ENCODE peak calls at places on chromosomes 3 and 15, in five cellular contexts. One of them, this sample, is unnamed.

GRCh38 chr15:99073008-99073714 is 31.7 kb upstream of the SYNM start:
- DNase-seq in T-helper 9 cell: no peak
- DNase-seq in HEK293T: no peak
- DNase-seq in SIG-M5: no peak
- DNase-seq in heart left ventricle: no peak
- DNase-seq in this sample: no peak

GRCh38 chr3:178672263-178672662 is 136.0 kb downstream of the KCNMB2 start:
- DNase-seq in T-helper 9 cell: no peak
- DNase-seq in HEK293T: no peak
- DNase-seq in SIG-M5: no peak
- DNase-seq in heart left ventricle: no peak
- DNase-seq in this sample: no peak

GRCh38 chr3:177597325-177598109 is 400.2 kb upstream of the TBL1XR1 start:
- DNase-seq in T-helper 9 cell: peak
- DNase-seq in HEK293T: no peak
- DNase-seq in SIG-M5: no peak
- DNase-seq in heart left ventricle: peak
- DNase-seq in this sample: no peak

GRCh38 chr3:195245531-195245951 is 25.4 kb downstream of the XXYLT1 start:
- DNase-seq in T-helper 9 cell: no peak
- DNase-seq in HEK293T: no peak
- DNase-seq in SIG-M5: no peak
- DNase-seq in heart left ventricle: peak
- DNase-seq in this sample: no peak

GRCh38 chr15:69820819-69821218 is 276.9 kb downstream of the TLE3 start:
- DNase-seq in T-helper 9 cell: no peak
- DNase-seq in HEK293T: no peak
- DNase-seq in SIG-M5: no peak
- DNase-seq in heart left ventricle: no peak
- DNase-seq in this sample: no peak

GRCh38 chr15:40320931-40321371 is 2.5 kb upstream of the INAFM2 start:
- DNase-seq in T-helper 9 cell: peak
- DNase-seq in HEK293T: peak
- DNase-seq in SIG-M5: no peak
- DNase-seq in heart left ventricle: no peak
- DNase-seq in this sample: peak

GRCh38 chr15:91882858-91883586 is 29.5 kb downstream of the SLCO3A1 start:
- DNase-seq in T-helper 9 cell: no peak
- DNase-seq in HEK293T: no peak
- DNase-seq in SIG-M5: no peak
- DNase-seq in heart left ventricle: peak
- DNase-seq in this sample: no peak

GRCh38 chr15:90248760-90249122 is 615 bp upstream of the TTLL13 start:
- DNase-seq in T-helper 9 cell: no peak
- DNase-seq in HEK293T: no peak
- DNase-seq in SIG-M5: no peak
- DNase-seq in heart left ventricle: no peak
- DNase-seq in this sample: no peak

GRCh38 chr3:195081242-195081963 is 189.6 kb downstream of the XXYLT1 start:
- DNase-seq in T-helper 9 cell: no peak
- DNase-seq in HEK293T: no peak
- DNase-seq in SIG-M5: no peak
- DNase-seq in heart left ventricle: peak
- DNase-seq in this sample: no peak

GRCh38 chr15:37891754-37892368 is 42.6 kb upstream of the TMCO5A start:
- DNase-seq in T-helper 9 cell: no peak
- DNase-seq in HEK293T: peak
- DNase-seq in SIG-M5: no peak
- DNase-seq in heart left ventricle: no peak
- DNase-seq in this sample: peak

GRCh38 chr3:4824948-4825325 is 154.3 kb upstream of the BHLHE40 start:
- DNase-seq in T-helper 9 cell: no peak
- DNase-seq in HEK293T: no peak
- DNase-seq in SIG-M5: no peak
- DNase-seq in heart left ventricle: no peak
- DNase-seq in this sample: peak

GRCh38 chr3:115217678-115218451 is 70.8 kb upstream of the ZBTB20 start:
- DNase-seq in T-helper 9 cell: no peak
- DNase-seq in HEK293T: peak
- DNase-seq in SIG-M5: no peak
- DNase-seq in heart left ventricle: no peak
- DNase-seq in this sample: peak

GRCh38 chr3:128545120-128545752 is 52.2 kb upstream of the GATA2 start:
- DNase-seq in T-helper 9 cell: no peak
- DNase-seq in HEK293T: no peak
- DNase-seq in SIG-M5: no peak
- DNase-seq in heart left ventricle: no peak
- DNase-seq in this sample: no peak

GRCh38 chr3:126488205-126488604 is 12.5 kb upstream of the ZXDC start:
- DNase-seq in T-helper 9 cell: no peak
- DNase-seq in HEK293T: no peak
- DNase-seq in SIG-M5: no peak
- DNase-seq in heart left ventricle: no peak
- DNase-seq in this sample: no peak

GRCh38 chr15:98568382-98569017 is 79.8 kb upstream of the IGF1R start:
- DNase-seq in T-helper 9 cell: no peak
- DNase-seq in HEK293T: no peak
- DNase-seq in SIG-M5: no peak
- DNase-seq in heart left ventricle: no peak
- DNase-seq in this sample: no peak

GRCh38 chr3:134363381-134363755 is 10.9 kb downstream of the AMOTL2 start:
- DNase-seq in T-helper 9 cell: no peak
- DNase-seq in HEK293T: no peak
- DNase-seq in SIG-M5: no peak
- DNase-seq in heart left ventricle: no peak
- DNase-seq in this sample: no peak

GRCh38 chr3:139308156-139309017 is 35.4 kb upstream of the MRPS22 start:
- DNase-seq in T-helper 9 cell: no peak
- DNase-seq in HEK293T: no peak
- DNase-seq in SIG-M5: no peak
- DNase-seq in heart left ventricle: no peak
- DNase-seq in this sample: no peak

GRCh38 chr3:195895900-195896360 is 12.4 kb downstream of the TNK2 start:
- DNase-seq in T-helper 9 cell: peak
- DNase-seq in HEK293T: peak
- DNase-seq in SIG-M5: no peak
- DNase-seq in heart left ventricle: peak
- DNase-seq in this sample: no peak

GRCh38 chr3:28122227-28122626 is 119.2 kb upstream of the CMC1 start:
- DNase-seq in T-helper 9 cell: no peak
- DNase-seq in HEK293T: no peak
- DNase-seq in SIG-M5: no peak
- DNase-seq in heart left ventricle: no peak
- DNase-seq in this sample: no peak

GRCh38 chr3:9204253-9205005 is 45.0 kb downstream of the SRGAP3 start:
- DNase-seq in T-helper 9 cell: no peak
- DNase-seq in HEK293T: no peak
- DNase-seq in SIG-M5: no peak
- DNase-seq in heart left ventricle: no peak
- DNase-seq in this sample: peak

GRCh38 chr3:9770276-9770812 is 597 bp upstream of the CAMK1 start:
- DNase-seq in T-helper 9 cell: no peak
- DNase-seq in HEK293T: no peak
- DNase-seq in SIG-M5: no peak
- DNase-seq in heart left ventricle: peak
- DNase-seq in this sample: peak

GRCh38 chr15:64156652-64157331 is 5.3 kb downstream of the SNX22 start:
- DNase-seq in T-helper 9 cell: no peak
- DNase-seq in HEK293T: no peak
- DNase-seq in SIG-M5: no peak
- DNase-seq in heart left ventricle: peak
- DNase-seq in this sample: no peak

GRCh38 chr15:27067175-27067574 is 96.2 kb downstream of the GABRG3 start:
- DNase-seq in T-helper 9 cell: no peak
- DNase-seq in HEK293T: no peak
- DNase-seq in SIG-M5: no peak
- DNase-seq in heart left ventricle: no peak
- DNase-seq in this sample: no peak

GRCh38 chr15:57747206-57747605 is 40.7 kb downstream of the POLR2M start:
- DNase-seq in T-helper 9 cell: no peak
- DNase-seq in HEK293T: no peak
- DNase-seq in SIG-M5: no peak
- DNase-seq in heart left ventricle: peak
- DNase-seq in this sample: no peak

GRCh38 chr15:96326551-96327154 is 3.8 kb upstream of the NR2F2 start:
- DNase-seq in T-helper 9 cell: no peak
- DNase-seq in HEK293T: no peak
- DNase-seq in SIG-M5: peak
- DNase-seq in heart left ventricle: no peak
- DNase-seq in this sample: no peak

GRCh38 chr3:16810013-16810412 is 74.7 kb upstream of the PLCL2 start:
- DNase-seq in T-helper 9 cell: no peak
- DNase-seq in HEK293T: no peak
- DNase-seq in SIG-M5: no peak
- DNase-seq in heart left ventricle: no peak
- DNase-seq in this sample: no peak

GRCh38 chr3:49359623-49360022 is 1.5 kb upstream of the GPX1 start:
- DNase-seq in T-helper 9 cell: no peak
- DNase-seq in HEK293T: no peak
- DNase-seq in SIG-M5: no peak
- DNase-seq in heart left ventricle: no peak
- DNase-seq in this sample: no peak

GRCh38 chr3:65854606-65855304 is 184.0 kb downstream of the MAGI1 start:
- DNase-seq in T-helper 9 cell: no peak
- DNase-seq in HEK293T: no peak
- DNase-seq in SIG-M5: no peak
- DNase-seq in heart left ventricle: no peak
- DNase-seq in this sample: no peak

GRCh38 chr3:151087648-151088047 is 2.2 kb downstream of the MED12L start:
- DNase-seq in T-helper 9 cell: no peak
- DNase-seq in HEK293T: no peak
- DNase-seq in SIG-M5: no peak
- DNase-seq in heart left ventricle: no peak
- DNase-seq in this sample: no peak

GRCh38 chr3:184604039-184604955 is 42.7 kb downstream of the EPHB3 start:
- DNase-seq in T-helper 9 cell: no peak
- DNase-seq in HEK293T: no peak
- DNase-seq in SIG-M5: no peak
- DNase-seq in heart left ventricle: peak
- DNase-seq in this sample: no peak

GRCh38 chr15:34241376-34242350 is 16.8 kb downstream of the EMC4 start:
- DNase-seq in T-helper 9 cell: no peak
- DNase-seq in HEK293T: peak
- DNase-seq in SIG-M5: no peak
- DNase-seq in heart left ventricle: no peak
- DNase-seq in this sample: peak

GRCh38 chr3:126360046-126360713 is 3.0 kb upstream of the KLF15 start:
- DNase-seq in T-helper 9 cell: no peak
- DNase-seq in HEK293T: no peak
- DNase-seq in SIG-M5: no peak
- DNase-seq in heart left ventricle: no peak
- DNase-seq in this sample: no peak

GRCh38 chr3:172904817-172905479 is 154.4 kb downstream of the ECT2 start:
- DNase-seq in T-helper 9 cell: no peak
- DNase-seq in HEK293T: no peak
- DNase-seq in SIG-M5: no peak
- DNase-seq in heart left ventricle: no peak
- DNase-seq in this sample: no peak

GRCh38 chr3:52317601-52318000 is 1.5 kb downstream of the DNAH1 start:
- DNase-seq in T-helper 9 cell: peak
- DNase-seq in HEK293T: no peak
- DNase-seq in SIG-M5: no peak
- DNase-seq in heart left ventricle: peak
- DNase-seq in this sample: no peak

GRCh38 chr3:134381836-134382442 is 7.7 kb upstream of the AMOTL2 start:
- DNase-seq in T-helper 9 cell: no peak
- DNase-seq in HEK293T: no peak
- DNase-seq in SIG-M5: no peak
- DNase-seq in heart left ventricle: no peak
- DNase-seq in this sample: no peak

GRCh38 chr15:101012326-101013040 is 93.3 kb downstream of the LRRK1 start:
- DNase-seq in T-helper 9 cell: no peak
- DNase-seq in HEK293T: no peak
- DNase-seq in SIG-M5: no peak
- DNase-seq in heart left ventricle: no peak
- DNase-seq in this sample: no peak

This sample was measured in HepG2.